ENCODE peak calls at places on chromosomes 6 and 20, in ten cellular contexts. U is HT-29; Z is activated T-helper 1 cell treated with Interleukin-2 at 50 U/mL for 16 hours; F is GM23248; X is esophagus muscularis mucosa; P is Caki2; L is EH; H is caudate nucleus; R is activated gamma-delta T cell treated with anti-CD3 and anti-CD28 coated beads, Interleukin-2, amount 50 U/mL, for 16 hours; Y is germinal center. C is an unnamed sample.

GRCh38 chr20:58864346-58864745 is 11.8 kb downstream of the GNAS start:
- DNase-seq in Y (no peak), X (no peak), R (no peak), U (peak), Z (no peak), L (no peak), F (no peak), P (no peak), H (no peak), C (no peak)

GRCh38 chr20:12093062-12093796 is 175.5 kb downstream of the BTBD3 start:
- DNase-seq in F (no peak), Z (no peak), L (no peak), U (no peak), H (no peak), X (no peak), R (no peak), Y (no peak), P (no peak), C (no peak)

GRCh38 chr6:163956571-163957407 is 542.3 kb downstream of the QKI start:
- DNase-seq in X (peak), H (peak), U (peak), Y (peak), F (peak), R (peak), L (peak), P (peak), Z (peak), C (no peak)

GRCh38 chr6:6393069-6393529 is 72.6 kb upstream of the F13A1 start:
- DNase-seq in U (no peak), L (no peak), X (no peak), H (no peak), Z (no peak), P (no peak), R (no peak), Y (no peak), F (no peak), C (no peak)

GRCh38 chr20:50731930-50732690 is 730 bp downstream of the PARD6B start:
- DNase-seq in Y (no peak), X (peak), U (peak), L (no peak), F (no peak), H (no peak), Z (no peak), P (no peak), R (no peak), C (no peak)

GRCh38 chr6:30615219-30615957 is 1.7 kb downstream of the PPP1R10 start:
- DNase-seq in P (no peak), L (peak), F (peak), Z (no peak), Y (no peak), R (no peak), H (peak), X (no peak), U (peak), C (no peak)

GRCh38 chr20:34516874-34517542 is 786 bp downstream of the DYNLRB1 start:
- DNase-seq in Z (no peak), L (no peak), R (peak), X (no peak), P (no peak), U (no peak), Y (peak), F (peak), H (peak), C (peak)

GRCh38 chr6:33008944-33009861 is at the start of gene HLA-DOA:
- DNase-seq in X (no peak), F (peak), R (peak), Z (no peak), U (no peak), L (peak), P (no peak), H (no peak), Y (peak), C (no peak)

GRCh38 chr6:22250486-22250885 is 46.4 kb downstream of the PRL start:
- DNase-seq in L (no peak), R (no peak), U (no peak), H (no peak), Y (no peak), F (no peak), P (peak), X (no peak), Z (no peak), C (no peak)

GRCh38 chr6:72643214-72643613 is 21.4 kb downstream of the KCNQ5 start:
- DNase-seq in P (no peak), H (no peak), F (peak), Y (no peak), U (no peak), R (no peak), L (peak), Z (no peak), X (no peak), C (no peak)

GRCh38 chr20:21944227-21944626 is 238.8 kb downstream of the PAX1 start:
- DNase-seq in Z (no peak), Y (no peak), H (no peak), P (no peak), R (no peak), X (no peak), L (no peak), U (no peak), F (no peak), C (no peak)

GRCh38 chr6:169539176-169539897 is 162.5 kb downstream of the WDR27 start:
- DNase-seq in X (peak), F (peak), H (no peak), R (no peak), Y (no peak), Z (no peak), L (peak), P (no peak), U (no peak), C (no peak)

GRCh38 chr6:97040355-97040860 is 115.9 kb downstream of the KLHL32 start:
- DNase-seq in F (no peak), Y (no peak), H (no peak), R (no peak), P (no peak), Z (no peak), U (no peak), X (no peak), L (no peak), C (no peak)

GRCh38 chr20:40689100-40689942 is at the start of gene MAFB:
- DNase-seq in R (no peak), X (peak), P (peak), H (peak), Y (peak), U (peak), F (peak), L (peak), Z (no peak), C (peak)

GRCh38 chr6:109165392-109165964 is 70.2 kb downstream of the CEP57L1 start:
- DNase-seq in Y (no peak), R (no peak), L (peak), P (peak), X (no peak), F (peak), Z (no peak), U (peak), H (no peak), C (no peak)

GRCh38 chr6:165880721-165881120 is 217.7 kb upstream of the PDE10A start:
- DNase-seq in P (no peak), L (no peak), X (peak), F (peak), Y (no peak), H (no peak), Z (no peak), U (no peak), R (no peak), C (no peak)

GRCh38 chr6:150149146-150149545 is 6.3 kb downstream of the PPP1R14C start:
- DNase-seq in F (no peak), Y (no peak), P (peak), Z (no peak), X (no peak), R (no peak), L (no peak), U (no peak), H (no peak), C (no peak)

GRCh38 chr20:38790210-38791053 is 15.1 kb upstream of the PPP1R16B start:
- DNase-seq in R (peak), L (peak), X (no peak), Z (peak), Y (peak), P (peak), H (peak), F (peak), U (peak), C (no peak)

GRCh38 chr20:7346562-7346961 is 579.1 kb downstream of the BMP2 start:
- DNase-seq in U (no peak), Y (no peak), R (no peak), H (no peak), X (no peak), P (no peak), L (no peak), Z (no peak), F (peak), C (no peak)

GRCh38 chr6:41546475-41546865 is 289 bp downstream of the FOXP4 start:
- DNase-seq in P (no peak), R (peak), U (no peak), F (peak), L (no peak), X (no peak), Y (peak), Z (no peak), H (no peak), C (no peak)

GRCh38 chr6:138912308-138912707 is 75.7 kb downstream of the REPS1 start:
- DNase-seq in H (no peak), X (no peak), Y (no peak), P (no peak), F (no peak), R (no peak), U (no peak), Z (no peak), L (no peak), C (no peak)

GRCh38 chr6:41527721-41528408 is 18.3 kb upstream of the FOXP4 start:
- DNase-seq in P (no peak), R (no peak), L (peak), F (peak), X (no peak), U (peak), Y (no peak), Z (no peak), H (no peak), C (no peak)

GRCh38 chr6:56833127-56833791 is 121.6 kb upstream of the BEND6 start:
- DNase-seq in Z (no peak), H (no peak), L (peak), P (no peak), Y (no peak), F (no peak), X (no peak), R (no peak), U (no peak), C (no peak)